ENCODE peak calls at places on chromosomes 13 and 19, in six cellular contexts. H is K562, K is astrocyte of the spinal cord, D is astrocyte of the cerebellum, I is GM12864, X is left ventricle myocardium inferior. W is an unnamed sample.

GRCh38 chr13:70380809-70381208 is 272.6 kb upstream of the KLHL1 start:
- DNase-seq in X (no peak), H (no peak), D (no peak), K (no peak), I (no peak), W (no peak)

GRCh38 chr13:51747438-51748434 is 56.2 kb downstream of the DHRS12 start:
- DNase-seq in K (no peak), D (no peak), H (no peak), I (no peak), X (no peak), W (no peak)

GRCh38 chr13:108302279-108302678 is 32.8 kb downstream of the TNFSF13B start:
- DNase-seq in H (no peak), D (no peak), K (no peak), I (no peak), X (no peak), W (no peak)

GRCh38 chr13:75263741-75264407 is 218.1 kb downstream of the TBC1D4 start:
- DNase-seq in D (peak), I (no peak), K (peak), X (no peak), H (no peak), W (no peak)

GRCh38 chr19:47107201-47107952 is 6.2 kb downstream of the ZC3H4 start:
- DNase-seq in I (no peak), H (peak), K (peak), X (no peak), D (no peak), W (peak)

GRCh38 chr13:22848539-22849052 is 332.2 kb upstream of the SGCG start:
- DNase-seq in X (no peak), H (peak), K (no peak), D (no peak), I (no peak), W (no peak)

GRCh38 chr19:45172611-45173208 is 5.3 kb downstream of the TRAPPC6A start:
- DNase-seq in D (no peak), H (no peak), I (no peak), K (no peak), X (no peak), W (no peak)

GRCh38 chr19:29215322-29215845 is 2.4 kb upstream of the UQCRFS1 start:
- DNase-seq in K (no peak), H (no peak), X (no peak), D (no peak), I (no peak), W (no peak)

GRCh38 chr13:94656766-94657165 is 55.1 kb downstream of the GPR180 start:
- DNase-seq in I (no peak), X (no peak), K (peak), H (peak), D (peak), W (no peak)

GRCh38 chr19:35143231-35143715 is at the start of gene FXYD7:
- DNase-seq in D (no peak), K (no peak), I (no peak), H (no peak), X (no peak), W (no peak)

GRCh38 chr19:55257461-55258411 is 1.1 kb downstream of the PPP6R1 start:
- DNase-seq in H (peak), X (no peak), D (no peak), I (no peak), K (no peak), W (peak)

GRCh38 chr13:61880576-61881283 is 465.1 kb upstream of the PCDH20 start:
- DNase-seq in H (peak), K (peak), D (no peak), I (no peak), X (no peak), W (peak)

GRCh38 chr19:53537523-53538377 is at the start of gene ZNF331:
- DNase-seq in I (peak), H (no peak), K (peak), X (peak), D (no peak), W (peak)

GRCh38 chr13:22927008-22927393 is 253.8 kb upstream of the SGCG start:
- DNase-seq in D (no peak), I (no peak), H (no peak), X (no peak), K (no peak), W (no peak)

GRCh38 chr19:46068345-46069258 is 27.8 kb upstream of the IGFL4 start:
- DNase-seq in K (peak), X (no peak), I (no peak), H (no peak), D (peak), W (peak)

GRCh38 chr13:109494955-109495354 is 291.4 kb downstream of the IRS2 start:
- DNase-seq in X (no peak), I (no peak), H (no peak), D (peak), K (peak), W (no peak)

GRCh38 chr19:29015569-29015968 is 197.4 kb downstream of the UQCRFS1 start:
- DNase-seq in I (no peak), K (no peak), D (no peak), H (no peak), X (no peak), W (no peak)

GRCh38 chr19:10566658-10567410 is 1.0 kb upstream of the KRI1 start:
- DNase-seq in H (no peak), I (peak), D (no peak), X (no peak), K (no peak), W (peak)

GRCh38 chr13:40243982-40244381 is 422.5 kb downstream of the FOXO1 start:
- DNase-seq in K (no peak), D (no peak), X (no peak), H (no peak), I (no peak), W (no peak)

GRCh38 chr13:110216403-110217041 is 90.4 kb downstream of the COL4A1 start:
- DNase-seq in X (no peak), I (no peak), D (peak), H (no peak), K (peak), W (no peak)

GRCh38 chr19:14511245-14511625 is 7.0 kb downstream of the DNAJB1 start:
- DNase-seq in H (no peak), D (no peak), K (no peak), X (no peak), I (no peak), W (no peak)

GRCh38 chr19:4505570-4506448 is 12.5 kb downstream of the PLIN4 start:
- DNase-seq in K (no peak), D (no peak), H (no peak), X (no peak), I (no peak), W (no peak)
- H3K4me3 ChIP-seq in K (no peak), D (no peak), H (no peak), X (no peak), I (no peak), W (no peak)

DNA sequence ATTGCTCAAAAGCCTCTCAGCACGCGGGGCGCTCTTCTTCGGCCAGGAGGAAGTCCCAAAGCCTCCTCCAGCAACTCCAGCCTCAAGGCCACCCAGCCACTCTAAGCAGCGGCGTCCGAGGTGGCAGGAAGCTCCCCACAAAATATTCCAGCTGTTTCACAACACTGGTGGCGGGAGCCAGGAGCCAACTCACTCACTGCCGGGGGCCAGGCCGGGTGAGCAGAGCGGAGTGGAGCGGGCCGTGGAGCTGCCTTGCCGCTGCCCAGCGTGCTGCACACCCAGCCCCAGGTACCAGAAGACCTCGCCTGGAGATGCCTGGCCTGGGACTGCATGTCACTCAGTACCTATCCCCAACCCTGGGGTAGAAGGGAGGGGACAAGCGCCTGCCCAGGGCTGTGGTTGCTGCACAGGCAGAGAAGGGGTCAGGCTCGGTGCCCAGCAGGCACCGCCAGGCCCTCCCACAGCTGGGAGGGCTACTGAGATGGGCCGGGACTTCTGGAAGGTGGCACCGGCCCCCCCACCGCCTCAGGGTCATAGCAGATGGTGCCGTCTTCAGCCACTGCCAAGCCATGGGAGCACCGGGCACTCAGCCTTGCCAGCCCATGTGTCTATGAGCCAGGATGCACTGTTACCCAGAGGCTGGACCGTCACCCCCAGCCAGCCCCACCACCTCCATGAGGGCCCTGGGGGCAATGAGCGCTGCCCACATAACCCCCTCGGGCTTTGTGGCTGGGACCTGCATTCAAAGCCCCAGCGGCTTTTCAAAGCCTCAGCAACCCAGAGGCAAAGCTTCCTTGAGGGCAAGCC is 59.2 kb downstream of the MLLT1 start:
- DNase-seq in X (peak), I (no peak), D (no peak), H (no peak), K (no peak), W (no peak)
- TF ChIP-seq CTCF in X (no peak), I (no peak), D (no peak), H (no peak), K (no peak), W (no peak)

DNA sequence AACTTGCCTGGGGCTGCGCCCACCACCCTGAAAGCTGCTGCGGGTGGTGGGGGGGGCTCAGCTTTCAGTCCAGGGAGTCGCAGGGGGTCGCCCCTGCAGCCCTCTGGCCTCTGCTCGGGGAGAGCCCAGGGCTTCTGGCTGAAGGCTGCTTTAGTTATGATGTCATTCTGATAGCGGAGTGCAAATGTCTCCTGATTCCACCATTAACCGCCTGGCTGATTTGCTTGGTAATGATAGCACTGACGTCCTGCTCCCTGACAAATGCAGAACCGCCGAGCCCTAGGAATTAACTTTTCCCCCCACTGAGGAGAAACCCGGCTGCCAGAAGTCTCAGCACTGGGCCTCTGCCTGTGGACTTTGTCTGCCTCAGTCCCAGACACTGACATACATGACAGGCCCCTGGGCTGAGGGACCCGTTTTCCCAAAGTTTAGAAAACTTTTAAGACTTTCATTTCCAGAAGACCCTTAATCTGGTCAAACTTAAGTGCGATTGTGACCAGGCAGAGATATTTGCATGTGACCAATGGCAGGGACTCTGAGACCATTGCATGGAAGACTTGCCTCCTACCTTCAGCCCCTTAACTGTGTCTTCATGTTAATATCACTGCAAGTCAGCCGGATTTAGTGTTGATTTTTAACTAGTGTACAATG is 142.5 kb upstream of the ZNF536 start:
- DNase-seq in D (no peak), X (no peak), H (no peak), K (no peak), I (no peak), W (no peak)
- H3K4me3 ChIP-seq in D (peak), X (peak), H (no peak), K (no peak), I (no peak), W (no peak)

DNA sequence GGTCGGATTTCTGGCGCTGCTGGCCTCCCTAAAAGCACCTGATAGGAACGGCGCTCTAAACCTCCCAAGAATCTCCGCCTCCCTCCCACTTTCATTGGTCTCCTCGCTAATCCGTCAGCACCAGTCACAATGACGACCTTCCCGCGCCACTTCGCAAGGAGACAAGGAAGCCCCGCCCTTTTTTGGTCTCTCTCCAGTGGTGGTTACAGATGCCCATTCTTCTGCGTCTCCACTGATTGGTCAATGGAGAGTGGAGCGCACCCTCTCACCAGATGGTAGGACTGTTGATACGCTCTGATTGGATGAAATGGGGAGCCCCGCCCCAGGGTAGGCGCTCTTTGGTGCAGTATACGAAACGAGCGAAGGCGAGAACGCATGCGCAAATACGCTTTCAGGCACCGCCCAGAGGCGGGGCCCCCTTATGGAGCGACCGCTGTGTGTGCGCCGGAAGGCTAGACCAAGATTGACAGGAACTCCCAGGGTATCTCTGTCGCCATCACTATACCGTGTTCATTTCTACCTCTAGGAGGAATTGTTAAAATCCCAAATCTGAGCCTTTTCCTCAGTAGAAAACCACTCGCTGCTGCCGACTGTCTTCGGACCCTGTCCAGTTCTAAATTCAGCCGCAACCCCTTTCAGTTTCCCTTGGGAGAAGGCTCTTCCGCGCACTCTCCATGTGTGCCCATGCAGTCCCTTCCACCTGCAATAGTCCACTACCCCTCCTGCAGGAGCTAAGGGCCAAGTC is 617 bp upstream of the HNRNPL start:
- DNase-seq in H (peak), I (peak), K (peak), D (peak), X (peak), W (peak)
- TF ChIP-seq CTCF in H (no peak), I (peak), K (peak), D (peak), X (peak), W (no peak)

DNA sequence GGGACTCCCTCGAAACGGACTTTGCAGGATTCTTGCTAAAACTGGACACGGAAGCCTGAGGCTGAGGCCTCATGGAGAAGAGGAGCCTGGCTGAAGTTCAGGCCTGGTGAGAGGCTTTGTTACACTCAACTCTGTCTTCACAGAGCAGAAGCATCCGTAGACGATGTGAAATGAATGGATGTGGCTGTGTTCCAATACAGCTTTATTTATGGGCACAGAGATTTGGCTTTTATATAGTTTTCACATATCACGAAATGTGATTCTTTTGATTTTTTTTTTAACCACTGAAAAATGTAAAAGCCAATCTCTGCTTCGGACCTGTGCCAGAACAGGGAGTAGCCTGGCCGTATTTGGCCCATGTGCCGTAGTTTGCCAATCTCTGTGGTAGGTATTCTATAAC is 171.4 kb upstream of the RNF113B start:
- DNase-seq in H (no peak), D (peak), X (no peak), K (no peak), I (no peak), W (no peak)
- H3K4me3 ChIP-seq in H (no peak), D (no peak), X (no peak), K (no peak), I (no peak), W (no peak)

GRCh38 chr19:11964496-11964857 is 363 bp upstream of the ZNF763 start:
- DNase-seq in D (no peak), K (no peak), X (peak), H (no peak), I (no peak), W (no peak)
- TF ChIP-seq CTCF in D (no peak), K (no peak), X (no peak), H (no peak), I (no peak), W (no peak)

DNA sequence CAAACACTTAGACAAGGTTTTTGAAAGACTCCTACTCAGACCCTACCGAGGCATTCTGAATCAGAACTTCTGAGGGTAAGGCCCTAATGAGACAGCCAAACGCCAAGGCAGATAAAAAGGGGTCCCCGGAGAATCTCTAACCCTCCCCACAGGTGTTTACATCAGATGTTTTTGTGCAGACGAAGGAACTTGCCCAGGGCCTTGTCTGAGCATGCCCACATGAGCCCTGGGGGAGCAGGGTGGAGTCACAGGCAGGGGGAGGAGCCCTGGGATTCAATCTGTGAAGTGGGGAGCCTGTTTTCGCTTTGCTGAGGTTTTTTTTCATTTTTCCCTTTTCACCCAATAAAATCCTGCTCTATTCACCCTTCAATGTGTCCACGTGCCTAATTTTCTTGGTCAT is 61.6 kb upstream of the MED4 start:
- DNase-seq in H (no peak), X (no peak), D (no peak), K (no peak), I (no peak), W (no peak)
- H3K4me3 ChIP-seq in H (no peak), X (no peak), D (no peak), K (no peak), I (no peak), W (no peak)